ENCODE peak calls at places on chromosomes 12 and 14, in five cellular contexts. T, I, K, C and V are unnamed samples.
A peak's percentile ranks its signal among the peaks of the same experiment; 100 is the strongest.

GRCh38 chr14:23910081-23910875 is 43.3 kb upstream of the DHRS4 start:
- DNase-seq in T (peak; percentile 56), I (peak; percentile 38), K (peak; percentile 81), C (peak; percentile 92), V (peak; percentile 90)

GRCh38 chr14:22577334-22577908 is 11.6 kb downstream of the DAD1 start:
- DNase-seq in T (no peak), I (no peak), K (no peak), C (no peak), V (no peak)

GRCh38 chr12:124828264-124829007 is 35.2 kb downstream of the SCARB1 start:
- DNase-seq in T (no peak), I (no peak), K (peak; percentile 87), C (no peak), V (no peak)

GRCh38 chr14:91980157-91980556 is 32.7 kb upstream of the FBLN5 start:
- DNase-seq in T (peak; percentile 11), I (peak; percentile 75), K (no peak), C (no peak), V (no peak)

GRCh38 chr14:58955294-58955821 is 233.1 kb upstream of the DAAM1 start:
- DNase-seq in T (no peak), I (no peak), K (no peak), C (no peak), V (no peak)

GRCh38 chr12:69046372-69046771 is 113.4 kb upstream of the CPM start:
- DNase-seq in T (no peak), I (no peak), K (peak; percentile 84), C (no peak), V (no peak)

GRCh38 chr14:49218436-49219092 is 367.6 kb downstream of the RPS29 start:
- DNase-seq in T (no peak), I (no peak), K (no peak), C (no peak), V (no peak)

GRCh38 chr12:123598522-123598921 is 3.4 kb upstream of the DDX55 start:
- DNase-seq in T (no peak), I (no peak), K (no peak), C (no peak), V (no peak)

GRCh38 chr12:105317453-105317852 is 13.0 kb upstream of the C12orf75 start:
- DNase-seq in T (no peak), I (no peak), K (no peak), C (no peak), V (no peak)

GRCh38 chr14:104546021-104546491 is 33.5 kb upstream of the C14orf180 start:
- DNase-seq in T (no peak), I (no peak), K (no peak), C (peak; percentile 43), V (no peak)

GRCh38 chr12:124862768-124863408 is 776 bp downstream of the SCARB1 start:
- DNase-seq in T (no peak), I (no peak), K (no peak), C (no peak), V (no peak)

GRCh38 chr14:55701638-55702037 is 121.6 kb downstream of the KTN1 start:
- DNase-seq in T (no peak), I (no peak), K (no peak), C (no peak), V (no peak)

GRCh38 chr14:104718147-104718546 is 5.9 kb upstream of the ADSS1 start:
- DNase-seq in T (no peak), I (no peak), K (no peak), C (no peak), V (no peak)

GRCh38 chr12:50187084-50187900 is 20.1 kb upstream of the CERS5 start:
- DNase-seq in T (no peak), I (no peak), K (no peak), C (no peak), V (no peak)

GRCh38 chr12:49543914-49544815 is 5.3 kb downstream of the KCNH3 start:
- DNase-seq in T (no peak), I (no peak), K (no peak), C (no peak), V (peak; percentile 47)

GRCh38 chr12:73892181-73892580 is 645.5 kb upstream of the ATXN7L3B start:
- DNase-seq in T (no peak), I (no peak), K (no peak), C (no peak), V (no peak)

GRCh38 chr12:26748741-26749431 is 84.1 kb downstream of the ITPR2 start:
- DNase-seq in T (no peak), I (no peak), K (no peak), C (no peak), V (no peak)

DNA sequence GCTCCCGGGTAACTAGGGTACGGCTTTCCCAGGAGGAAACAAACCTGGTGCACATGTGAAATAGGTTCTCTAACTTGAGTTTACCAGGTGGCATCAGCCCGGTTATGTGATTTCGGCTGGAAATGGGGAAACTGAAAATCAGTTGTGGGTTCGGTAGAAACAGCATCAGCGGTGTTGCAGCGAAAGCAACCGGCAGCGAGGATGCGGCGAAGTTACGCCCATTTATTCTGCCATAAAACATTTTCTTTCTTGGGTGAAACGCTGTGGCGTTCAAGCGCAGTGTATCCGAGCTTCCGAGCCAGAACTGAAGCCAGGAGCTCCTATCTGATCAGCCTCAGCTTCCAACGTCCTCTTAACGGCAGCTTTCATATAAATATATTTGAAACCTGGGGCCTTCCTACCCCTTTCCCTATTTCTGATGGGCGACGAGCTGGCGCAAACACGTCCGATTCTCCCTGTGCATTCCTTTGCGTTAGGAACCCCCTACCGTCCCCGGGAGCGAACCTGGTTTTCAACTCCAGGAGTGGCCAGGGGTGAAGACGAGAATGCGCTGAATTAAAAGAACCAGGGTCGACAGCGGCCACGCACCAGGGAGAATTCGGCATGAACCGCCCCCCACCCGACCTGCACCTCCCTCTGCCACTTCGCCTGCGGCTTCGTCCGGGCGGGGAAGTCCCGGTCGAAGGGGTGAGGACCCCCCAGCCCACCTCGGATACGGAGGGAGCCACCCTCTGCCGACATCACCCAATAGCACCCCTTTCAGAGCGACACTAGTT is 1.6 kb downstream of the DPF3 start:
- DNase-seq in T (no peak), I (no peak), K (no peak), C (no peak), V (peak; percentile 54)
- TF ChIP-seq ATF3 in T (no peak), I (no peak), K (no peak), C (no peak), V (no peak)

GRCh38 chr12:16300706-16301105 is 23.2 kb upstream of the SLC15A5 start:
- DNase-seq in T (no peak), I (no peak), K (no peak), C (no peak), V (no peak)

GRCh38 chr12:16300222-16300621 is 22.7 kb upstream of the SLC15A5 start:
- DNase-seq in T (no peak), I (no peak), K (no peak), C (no peak), V (no peak)

GRCh38 chr12:16303939-16304338 is 26.5 kb upstream of the SLC15A5 start:
- DNase-seq in T (no peak), I (no peak), K (no peak), C (no peak), V (no peak)

GRCh38 chr12:16297521-16297920 is 20.0 kb upstream of the SLC15A5 start:
- DNase-seq in T (no peak), I (no peak), K (no peak), C (no peak), V (no peak)

GRCh38 chr12:16299403-16299802 is 21.9 kb upstream of the SLC15A5 start:
- DNase-seq in T (no peak), I (no peak), K (no peak), C (no peak), V (no peak)
- TF ChIP-seq ATF3 in T (no peak), I (no peak), K (no peak), C (no peak), V (no peak)

DNA sequence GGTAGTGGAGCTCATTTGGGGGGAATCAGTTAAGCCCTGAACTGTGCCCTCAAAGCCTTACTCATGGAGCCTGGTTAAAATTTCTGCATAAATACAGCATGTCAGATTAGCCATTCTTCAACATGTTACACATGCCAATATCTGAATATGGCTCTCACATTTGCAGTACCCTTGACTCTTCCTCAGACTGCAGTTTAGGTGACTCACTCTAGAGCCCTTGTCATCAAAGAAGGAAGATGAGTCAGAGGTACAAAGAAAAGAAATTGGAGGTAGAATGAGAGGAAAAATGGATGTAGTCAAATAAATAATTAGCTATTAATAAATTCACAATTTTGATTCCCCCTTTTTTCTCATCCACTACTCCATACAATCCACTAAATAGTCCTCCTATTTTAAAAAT is 23.6 kb upstream of the OR4K2 start:
- DNase-seq in T (no peak), I (no peak), K (no peak), C (no peak), V (no peak)
- TF ChIP-seq ATF3 in T (no peak), I (no peak), K (no peak), C (no peak), V (no peak)

DNA sequence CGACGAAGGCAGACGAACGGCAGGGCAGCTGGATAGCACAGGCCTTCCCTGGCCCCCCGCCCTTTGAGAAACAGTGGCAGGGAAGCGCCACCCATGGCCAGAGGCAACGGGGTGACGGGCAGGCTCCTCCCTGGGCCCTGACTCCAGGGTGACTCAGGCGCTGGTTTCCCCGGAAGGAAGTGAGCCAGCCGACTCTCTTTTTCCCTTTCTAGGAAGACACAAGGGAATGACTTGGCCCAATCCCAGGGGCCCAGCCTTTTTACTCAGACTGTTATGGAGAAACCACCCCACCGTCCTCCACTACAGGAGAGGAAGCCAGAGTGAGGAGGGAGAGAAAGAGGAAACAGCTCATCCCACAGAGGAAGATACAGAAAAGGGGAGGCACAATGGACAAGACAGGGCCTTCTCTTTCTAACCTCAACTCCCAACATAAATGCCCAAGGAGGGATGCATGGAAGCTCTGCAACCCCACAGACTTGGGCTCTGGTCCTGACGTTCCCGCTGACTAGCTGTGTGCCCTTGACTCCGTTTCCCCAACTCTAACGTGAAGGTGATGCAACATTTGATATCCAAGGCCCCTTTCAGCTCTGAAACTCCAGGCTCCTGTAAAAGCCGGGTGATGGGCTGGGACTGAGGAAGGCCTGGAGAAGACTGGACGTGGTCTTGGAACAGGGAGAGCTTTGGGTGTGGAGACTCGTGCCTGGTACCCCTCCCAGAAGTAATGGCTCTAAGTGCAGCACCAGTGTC is 27.9 kb downstream of the ACTN1 start:
- DNase-seq in T (no peak), I (peak; percentile 85), K (no peak), C (no peak), V (no peak)
- TF ChIP-seq ATF3 in T (peak; percentile 34), I (no peak), K (no peak), C (no peak), V (no peak)

GRCh38 chr12:42386310-42386709 is 60.3 kb downstream of the PPHLN1 start:
- DNase-seq in T (no peak), I (no peak), K (no peak), C (no peak), V (no peak)

GRCh38 chr12:42382013-42382696 is 56.2 kb downstream of the PPHLN1 start:
- DNase-seq in T (no peak), I (no peak), K (no peak), C (no peak), V (no peak)

GRCh38 chr12:42385341-42385841 is 59.4 kb downstream of the PPHLN1 start:
- DNase-seq in T (no peak), I (no peak), K (no peak), C (no peak), V (no peak)

GRCh38 chr12:42380733-42381132 is 54.8 kb downstream of the PPHLN1 start:
- DNase-seq in T (no peak), I (no peak), K (no peak), C (no peak), V (no peak)
- TF ChIP-seq ATF3 in T (no peak), I (no peak), K (no peak), C (no peak), V (no peak)